ENCODE peak calls at places on chromosome 2, in eight cellular contexts. O is HepG2, I is ovary, Y is foreskin fibroblast, V is left ventricle myocardium inferior, K is tibial artery, E is endothelial cell, S is mucosa of descending colon. H is an unnamed sample.

GRCh38 chr2:217981084-217981730 is 21.6 kb downstream of the TNS1 start:
- DNase-seq in O (no peak), I (peak), Y (no peak), V (no peak), K (peak), E (no peak), S (no peak), H (no peak)

GRCh38 chr2:99153921-99154604 is 679 bp downstream of the TSGA10 start:
- DNase-seq in O (no peak), I (no peak), Y (peak), V (no peak), K (no peak), E (no peak), S (no peak), H (no peak)

GRCh38 chr2:220670461-220670979 is 901.6 kb downstream of the EPHA4 start:
- DNase-seq in O (no peak), I (no peak), Y (no peak), V (no peak), K (no peak), E (no peak), S (no peak), H (no peak)

GRCh38 chr2:58866527-58866926 is 625.4 kb upstream of the FANCL start:
- DNase-seq in O (no peak), I (no peak), Y (no peak), V (no peak), K (no peak), E (no peak), S (no peak), H (no peak)

GRCh38 chr2:166179201-166179600 is 51.4 kb upstream of the SCN1A start:
- DNase-seq in O (no peak), I (no peak), Y (peak), V (no peak), K (no peak), E (no peak), S (no peak), H (no peak)

GRCh38 chr2:241808701-241809382 is at the start of gene NEU4:
- DNase-seq in O (peak), I (no peak), Y (no peak), V (peak), K (no peak), E (peak), S (peak), H (peak)

GRCh38 chr2:10432315-10433181 is 15.6 kb downstream of the ODC1 start:
- DNase-seq in O (no peak), I (no peak), Y (no peak), V (no peak), K (no peak), E (no peak), S (peak), H (peak)

GRCh38 chr2:130344578-130344977 is 1.9 kb downstream of the IMP4 start:
- DNase-seq in O (no peak), I (no peak), Y (no peak), V (no peak), K (no peak), E (no peak), S (peak), H (no peak)

GRCh38 chr2:76491503-76491902 is 780.8 kb upstream of the GCFC2 start:
- DNase-seq in O (no peak), I (no peak), Y (no peak), V (no peak), K (no peak), E (no peak), S (no peak), H (no peak)

DNA sequence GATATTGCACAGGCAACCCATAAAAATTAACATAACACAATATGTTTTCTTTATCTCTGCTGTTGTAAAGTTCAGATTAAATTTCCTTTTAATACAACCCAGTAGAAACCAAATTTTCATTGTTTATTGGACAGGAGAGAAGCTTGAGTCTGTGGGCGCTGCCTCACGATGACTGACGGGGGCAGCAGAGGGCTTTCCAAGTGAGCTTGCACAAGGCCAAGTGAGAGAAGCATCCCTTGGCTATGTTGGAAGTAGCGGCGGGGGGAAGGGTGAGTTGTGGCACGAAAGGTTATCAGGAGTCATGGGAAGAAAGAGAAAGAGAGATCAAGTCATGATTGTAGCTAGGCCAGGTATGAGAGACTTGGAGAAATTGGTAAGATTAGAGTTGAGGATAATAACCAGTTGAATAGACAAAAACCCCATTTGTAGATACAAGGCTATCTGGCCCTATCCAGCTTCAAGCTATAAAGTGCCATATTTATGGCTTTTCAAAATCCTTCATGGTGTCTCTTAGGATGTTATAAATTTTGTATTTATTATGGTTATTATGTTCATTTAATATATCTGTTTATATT is 413.7 kb upstream of the FAM98A start:
- DNase-seq in O (peak), I (peak), Y (peak), V (peak), K (no peak), E (peak), S (no peak), H (peak)
- TF ChIP-seq CTCF in O (peak), I (no peak), Y (peak), V (peak), K (peak), E (peak), S (peak), H (peak)

GRCh38 chr2:122531803-122532344 is 776.4 kb downstream of the TSN start:
- DNase-seq in O (no peak), I (no peak), Y (no peak), V (no peak), K (no peak), E (peak), S (no peak), H (peak)
- TF ChIP-seq CTCF in O (peak), I (no peak), Y (peak), V (no peak), K (no peak), E (peak), S (no peak), H (peak)

GRCh38 chr2:109052922-109053321 is 63.9 kb upstream of the EDAR start:
- DNase-seq in O (no peak), I (no peak), Y (no peak), V (no peak), K (no peak), E (no peak), S (no peak), H (no peak)
- TF ChIP-seq CTCF in O (no peak), I (no peak), Y (no peak), V (no peak), K (no peak), E (no peak), S (no peak), H (no peak)

GRCh38 chr2:86675611-86676015 is 44.5 kb upstream of the RMND5A start:
- DNase-seq in O (peak), I (no peak), Y (no peak), V (no peak), K (no peak), E (no peak), S (no peak), H (no peak)
- TF ChIP-seq CTCF in O (peak), I (no peak), Y (no peak), V (no peak), K (no peak), E (no peak), S (peak), H (no peak)

GRCh38 chr2:230900336-230900995 is 24.6 kb downstream of the GPR55 start:
- DNase-seq in O (no peak), I (no peak), Y (no peak), V (no peak), K (peak), E (no peak), S (no peak), H (no peak)

GRCh38 chr2:230901006-230901405 is 24.0 kb downstream of the GPR55 start:
- DNase-seq in O (no peak), I (no peak), Y (no peak), V (no peak), K (peak), E (no peak), S (no peak), H (no peak)

GRCh38 chr2:230899786-230900185 is 25.3 kb downstream of the GPR55 start:
- DNase-seq in O (no peak), I (no peak), Y (no peak), V (no peak), K (no peak), E (no peak), S (no peak), H (no peak)

GRCh38 chr2:230903251-230904150 is 21.5 kb downstream of the GPR55 start:
- DNase-seq in O (no peak), I (no peak), Y (no peak), V (no peak), K (peak), E (no peak), S (peak), H (no peak)

DNA sequence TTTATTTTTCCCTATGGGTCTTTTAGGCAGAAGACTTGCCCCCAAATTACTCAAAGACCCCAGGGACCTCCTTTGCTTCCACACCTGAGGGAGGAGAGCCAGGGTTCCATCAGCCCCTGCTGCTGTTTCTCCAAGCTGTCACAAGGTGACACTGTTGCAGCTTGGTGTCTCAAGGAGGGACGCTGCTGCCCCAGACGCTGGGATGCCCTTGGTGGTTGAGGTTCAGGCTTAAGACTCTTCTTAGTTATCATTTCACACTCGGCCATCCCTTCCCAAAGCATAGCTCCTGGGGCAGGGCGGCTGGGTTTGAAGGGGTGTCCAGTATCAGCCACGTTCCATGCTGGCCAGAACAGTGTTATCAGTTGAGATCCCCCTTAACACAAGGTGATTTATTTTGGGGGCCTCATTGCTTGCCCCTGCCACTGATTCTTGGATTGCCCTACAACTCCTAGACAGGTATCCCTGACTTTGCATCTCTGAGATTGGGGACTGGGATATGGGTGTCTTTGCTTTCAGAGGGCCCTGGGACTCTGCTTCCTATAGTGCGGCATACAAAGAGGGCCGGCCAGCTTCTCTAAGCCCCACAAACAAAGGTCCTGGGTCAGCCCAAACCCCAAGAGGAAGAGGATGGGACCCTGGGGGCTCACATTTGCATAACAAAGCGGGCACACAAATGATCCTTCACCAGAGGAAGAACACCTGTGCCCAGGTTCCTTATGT is 22.7 kb downstream of the GPR55 start:
- DNase-seq in O (peak), I (no peak), Y (peak), V (peak), K (peak), E (peak), S (peak), H (peak)
- TF ChIP-seq CTCF in O (peak), I (no peak), Y (peak), V (peak), K (no peak), E (peak), S (peak), H (peak)

GRCh38 chr2:73986085-73986680 is 1.5 kb downstream of the TET3 start:
- DNase-seq in O (no peak), I (no peak), Y (no peak), V (no peak), K (no peak), E (no peak), S (peak), H (no peak)

GRCh38 chr2:73984922-73985317 is 210 bp downstream of the TET3 start:
- DNase-seq in O (peak), I (peak), Y (peak), V (peak), K (no peak), E (peak), S (peak), H (peak)

GRCh38 chr2:73985318-73986084 is 791 bp downstream of the TET3 start:
- DNase-seq in O (peak), I (peak), Y (peak), V (peak), K (peak), E (peak), S (peak), H (peak)

GRCh38 chr2:73987948-73988700 is 3.4 kb downstream of the TET3 start:
- DNase-seq in O (no peak), I (no peak), Y (no peak), V (no peak), K (no peak), E (no peak), S (no peak), H (no peak)

DNA sequence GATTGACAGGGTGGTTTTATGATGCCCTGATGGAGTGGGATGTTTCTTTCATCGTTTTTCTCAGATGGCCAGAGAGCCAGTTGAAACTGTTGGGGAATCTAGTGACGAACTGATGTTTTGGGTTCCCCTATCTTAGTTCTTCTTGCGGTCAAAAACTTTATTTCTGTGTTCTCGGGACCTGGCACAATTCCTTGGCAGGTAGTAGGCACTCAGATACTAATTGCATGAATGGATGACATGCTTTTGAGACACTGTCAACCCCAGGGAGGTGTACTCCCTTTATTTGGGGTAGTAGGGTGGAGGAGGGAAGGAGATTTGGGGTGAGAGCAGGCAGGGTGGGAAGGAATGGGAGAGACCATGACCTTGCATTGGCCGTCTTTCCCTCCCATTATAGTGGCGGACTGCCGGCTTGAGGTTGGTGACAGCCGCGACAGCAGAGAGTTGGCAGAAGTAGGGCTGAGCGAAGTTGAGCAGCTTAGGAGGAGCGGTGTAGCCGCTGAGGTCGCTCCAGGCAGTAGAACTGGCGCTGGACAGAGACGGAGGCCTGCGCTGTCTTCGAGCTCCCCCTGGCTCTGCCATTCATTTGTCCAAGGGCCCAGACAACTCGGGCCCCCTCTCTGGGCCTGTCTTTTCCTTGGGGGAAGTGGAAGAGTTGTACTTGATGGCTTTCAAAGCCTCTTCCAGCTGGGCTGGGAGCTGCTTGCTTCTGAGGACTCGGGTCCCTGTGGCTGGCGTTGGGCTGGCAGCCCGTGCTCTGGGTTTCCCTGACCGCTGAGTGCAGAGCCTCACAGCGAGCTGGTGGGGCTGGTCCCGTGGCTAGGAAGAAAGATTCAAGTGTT is 2.6 kb downstream of the TET3 start:
- DNase-seq in O (no peak), I (no peak), Y (peak), V (peak), K (no peak), E (no peak), S (peak), H (no peak)
- TF ChIP-seq CTCF in O (peak), I (no peak), Y (peak), V (peak), K (no peak), E (no peak), S (peak), H (no peak)

GRCh38 chr2:136378712-136379595 is 261.0 kb upstream of the CXCR4 start:
- DNase-seq in O (peak), I (no peak), Y (peak), V (peak), K (no peak), E (peak), S (no peak), H (peak)
- TF ChIP-seq CTCF in O (peak), I (no peak), Y (peak), V (peak), K (peak), E (peak), S (peak), H (peak)